ENCODE peak calls at places on chromosomes 6 and 20, in four cellular contexts. Z is T-helper 17 cell; Y is stimulated activated CD8-positive, alpha-beta memory T cell treated with anti-CD3 and anti-CD28 coated beads, Interleukin-4, amount 100 ng/mL, for 4 hours; O is NCI-H1105. R is an unnamed sample.

GRCh38 chr6:157393667-157394329 is 12.8 kb downstream of the ZDHHC14 start:
- DNase-seq in O (no peak), Z (no peak), Y (no peak), R (no peak)

GRCh38 chr6:84779380-84779779 is 15.0 kb upstream of the TBX18 start:
- DNase-seq in Z (no peak), Y (no peak), O (no peak), R (no peak)

GRCh38 chr20:20568604-20569205 is 143.7 kb downstream of the RALGAPA2 start:
- DNase-seq in Y (no peak), O (peak; percentile 72), Z (no peak), R (no peak)

GRCh38 chr6:28488916-28489365 is 26.7 kb downstream of the GPX6 start:
- DNase-seq in O (no peak), Y (no peak), Z (no peak), R (no peak)

GRCh38 chr6:69784595-69785377 is 12.0 kb downstream of the LMBRD1 start:
- DNase-seq in Z (no peak), O (no peak), Y (no peak), R (no peak)

GRCh38 chr6:72825265-72825918 is 203.5 kb downstream of the KCNQ5 start:
- DNase-seq in O (no peak), Z (no peak), Y (no peak), R (no peak)

GRCh38 chr20:62606551-62607201 is 35.6 kb upstream of the SLCO4A1 start:
- DNase-seq in O (peak; percentile 97), Y (no peak), Z (no peak), R (no peak)

GRCh38 chr6:56368484-56368883 is 121.1 kb upstream of the COL21A1 start:
- DNase-seq in Y (no peak), Z (no peak), O (no peak), R (no peak)

GRCh38 chr6:163460307-163460782 is 45.8 kb downstream of the QKI start:
- DNase-seq in Y (no peak), O (no peak), Z (no peak), R (peak; percentile 6)

GRCh38 chr20:23403721-23404120 is 17.6 kb downstream of the NAPB start:
- DNase-seq in Y (no peak), O (no peak), Z (no peak), R (no peak)

GRCh38 chr6:164825386-164825785 is 484.0 kb downstream of the C6orf118 start:
- DNase-seq in Y (no peak), Z (no peak), O (no peak), R (no peak)

R was measured in T-cell.